ENCODE peak calls at places on chromosomes 4 and X, in four cellular contexts. One of them, this sample, is unnamed. For H3K9me3 and H3K9me1, the result is how much of the 10 kb centered on the place peaks cover.

GRCh38 chrX:21176927-21177571 is 197.2 kb upstream of the CNKSR2 start:
- DNase-seq in K562: no peak
- DNase-seq in IMR-90: no peak
- DNase-seq in endothelial cell of umbilical vein: no peak
- DNase-seq in this sample: no peak

GRCh38 chr4:2934077-2934812 is 29.0 kb downstream of the NOP14 start:
- DNase-seq in K562: peak
- DNase-seq in endothelial cell of umbilical vein: peak
- DNase-seq in IMR-90: peak
- DNase-seq in this sample: no peak

GRCh38 chr4:37675587-37676290 is 10.4 kb downstream of the RELL1 start:
- DNase-seq in endothelial cell of umbilical vein: no peak
- DNase-seq in K562: no peak
- DNase-seq in IMR-90: no peak
- DNase-seq in this sample: no peak

GRCh38 chr4:170230242-170230641 is 140.5 kb upstream of the AADAT start:
- DNase-seq in IMR-90: no peak
- DNase-seq in endothelial cell of umbilical vein: no peak
- DNase-seq in K562: no peak
- DNase-seq in this sample: no peak

GRCh38 chrX:42615161-42615563 is 162.8 kb downstream of the PPP1R2C start:
- DNase-seq in IMR-90: no peak
- DNase-seq in K562: no peak
- DNase-seq in endothelial cell of umbilical vein: no peak
- DNase-seq in this sample: peak

GRCh38 chr4:109559625-109559982 is 442 bp upstream of the MCUB start:
- DNase-seq in K562: peak
- DNase-seq in IMR-90: no peak
- DNase-seq in endothelial cell of umbilical vein: no peak
- DNase-seq in this sample: no peak

GRCh38 chr4:48518143-48518542 is 28.1 kb downstream of the ZAR1 start:
- DNase-seq in IMR-90: peak
- DNase-seq in endothelial cell of umbilical vein: no peak
- DNase-seq in K562: no peak
- DNase-seq in this sample: no peak

GRCh38 chr4:15240764-15241163 is 187.1 kb upstream of the C1QTNF7 start:
- DNase-seq in IMR-90: peak
- DNase-seq in K562: no peak
- DNase-seq in endothelial cell of umbilical vein: no peak
- DNase-seq in this sample: no peak

GRCh38 chrX:77398341-77398740 is 48.8 kb upstream of the FGF16 start:
- DNase-seq in K562: no peak
- DNase-seq in endothelial cell of umbilical vein: no peak
- DNase-seq in IMR-90: no peak
- DNase-seq in this sample: no peak

GRCh38 chr4:26877946-26878345 is 17.3 kb downstream of the STIM2 start:
- DNase-seq in endothelial cell of umbilical vein: no peak
- DNase-seq in K562: no peak
- DNase-seq in IMR-90: no peak
- DNase-seq in this sample: no peak

GRCh38 chr4:26879805-26880204 is 19.2 kb downstream of the STIM2 start:
- DNase-seq in IMR-90: no peak
- DNase-seq in K562: peak
- DNase-seq in endothelial cell of umbilical vein: no peak
- DNase-seq in this sample: no peak

GRCh38 chr4:26874110-26874509 is 13.5 kb downstream of the STIM2 start:
- DNase-seq in endothelial cell of umbilical vein: no peak
- DNase-seq in IMR-90: no peak
- DNase-seq in K562: no peak
- DNase-seq in this sample: no peak

GRCh38 chr4:26878729-26879415 is 18.2 kb downstream of the STIM2 start:
- DNase-seq in K562: no peak
- DNase-seq in endothelial cell of umbilical vein: no peak
- DNase-seq in IMR-90: peak
- DNase-seq in this sample: no peak

GRCh38 chr4:26877417-26877816 is 16.8 kb downstream of the STIM2 start:
- DNase-seq in endothelial cell of umbilical vein: no peak
- DNase-seq in K562: no peak
- DNase-seq in IMR-90: no peak
- DNase-seq in this sample: no peak
- H3K9me3 ChIP-seq in endothelial cell of umbilical vein: under half
- H3K9me3 ChIP-seq in K562: under half
- H3K9me3 ChIP-seq in IMR-90: under half
- H3K9me3 ChIP-seq in this sample: under half

DNA sequence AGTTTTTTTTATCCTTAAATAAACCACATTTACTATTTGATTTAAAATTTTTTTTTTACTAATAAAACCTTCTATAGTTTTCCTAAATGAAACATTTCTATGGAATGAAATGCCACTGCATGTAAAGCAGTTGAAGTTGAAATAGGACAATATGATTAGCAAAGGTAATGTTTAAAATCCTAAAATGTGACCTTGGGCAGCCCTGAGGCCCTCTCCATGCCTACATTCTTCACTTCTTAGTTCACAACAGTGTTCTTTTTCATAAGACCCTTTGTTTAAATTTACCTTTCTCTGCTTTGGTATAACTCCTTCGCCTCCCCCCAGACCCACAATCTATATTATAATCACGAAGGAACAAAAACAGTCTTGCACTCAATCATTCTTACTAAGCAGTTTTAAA is 124.4 kb upstream of the NAP1L5 start:
- DNase-seq in K562: no peak
- DNase-seq in IMR-90: no peak
- DNase-seq in endothelial cell of umbilical vein: no peak
- DNase-seq in this sample: no peak
- H3K27ac ChIP-seq in K562: peak
- H3K27ac ChIP-seq in IMR-90: peak
- H3K27ac ChIP-seq in endothelial cell of umbilical vein: no peak
- H3K27ac ChIP-seq in this sample: no peak

GRCh38 chr4:159534655-159535054 is 431.8 kb downstream of the RAPGEF2 start:
- DNase-seq in K562: no peak
- DNase-seq in endothelial cell of umbilical vein: no peak
- DNase-seq in IMR-90: no peak
- DNase-seq in this sample: no peak
- H3K9me1 ChIP-seq in K562: under half
- H3K9me1 ChIP-seq in endothelial cell of umbilical vein: under half
- H3K9me1 ChIP-seq in IMR-90: under half
- H3K9me1 ChIP-seq in this sample: under half

DNA sequence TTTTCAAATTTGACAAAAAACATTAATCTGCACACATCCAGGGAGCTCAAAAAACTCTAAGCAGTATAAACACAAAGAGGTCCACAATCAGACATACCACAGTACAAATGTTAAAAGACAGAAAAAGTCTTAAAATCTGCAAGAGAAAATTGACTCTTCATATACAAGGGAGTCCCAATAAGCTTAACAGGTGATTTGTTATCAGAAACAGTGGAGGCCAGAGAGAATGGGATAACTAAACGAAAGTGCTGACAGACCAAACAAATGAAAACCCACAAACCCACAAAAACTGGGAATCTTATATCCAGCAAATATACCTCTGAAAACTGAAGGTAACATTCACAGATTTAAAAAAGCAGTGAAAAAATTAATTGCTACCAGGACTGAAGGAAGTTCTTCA is 182.0 kb upstream of the PAQR3 start:
- DNase-seq in K562: no peak
- DNase-seq in endothelial cell of umbilical vein: no peak
- DNase-seq in IMR-90: no peak
- DNase-seq in this sample: no peak
- H3K9me3 ChIP-seq in K562: under half
- H3K9me3 ChIP-seq in endothelial cell of umbilical vein: under half
- H3K9me3 ChIP-seq in IMR-90: under half
- H3K9me3 ChIP-seq in this sample: under half

DNA sequence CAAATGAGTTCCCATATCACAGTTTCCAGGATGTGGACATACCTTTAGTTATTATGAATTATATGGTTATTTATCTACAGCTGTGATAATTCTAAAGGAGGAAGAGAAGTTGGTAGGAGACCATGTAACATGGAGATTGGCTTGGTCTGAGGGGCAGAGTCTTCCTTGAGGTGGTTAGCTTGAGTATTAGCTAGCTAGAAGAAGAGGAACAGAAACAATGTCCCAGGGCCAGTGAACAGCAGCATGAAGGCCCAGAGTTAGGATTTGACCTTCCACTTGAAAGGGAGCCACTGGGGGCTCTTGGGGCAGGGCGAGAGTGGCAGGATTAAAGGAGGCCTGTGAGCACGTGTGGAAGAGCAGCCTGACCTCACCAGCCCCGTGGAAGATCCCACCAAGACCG is 5.6 kb upstream of the JAKMIP1 start:
- DNase-seq in endothelial cell of umbilical vein: no peak
- DNase-seq in K562: no peak
- DNase-seq in IMR-90: no peak
- DNase-seq in this sample: no peak
- H3K27ac ChIP-seq in endothelial cell of umbilical vein: no peak
- H3K27ac ChIP-seq in K562: no peak
- H3K27ac ChIP-seq in IMR-90: no peak
- H3K27ac ChIP-seq in this sample: no peak

DNA sequence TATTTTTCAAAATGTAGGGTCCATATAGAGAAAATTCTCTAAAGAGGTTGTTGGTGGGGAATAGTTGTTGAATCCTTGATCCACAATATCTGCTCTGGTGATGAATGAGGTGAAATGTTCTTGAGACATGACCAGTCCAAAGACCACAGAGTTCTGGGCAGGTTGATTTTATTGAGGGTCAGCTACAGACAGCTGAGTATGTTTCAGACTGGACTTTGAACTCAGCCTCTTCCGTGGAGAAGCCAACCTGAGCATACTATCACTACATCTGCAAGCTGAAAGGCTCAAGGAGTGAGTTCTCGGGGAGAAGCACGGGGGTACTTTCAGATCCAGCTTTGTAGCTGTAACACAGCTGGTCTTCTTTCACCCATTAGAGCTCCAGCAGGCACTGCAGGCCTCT is 168.4 kb upstream of the NPY2R start:
- DNase-seq in IMR-90: no peak
- DNase-seq in endothelial cell of umbilical vein: no peak
- DNase-seq in K562: no peak
- DNase-seq in this sample: no peak
- H3K9me1 ChIP-seq in IMR-90: under half
- H3K9me1 ChIP-seq in endothelial cell of umbilical vein: under half
- H3K9me1 ChIP-seq in K562: under half
- H3K9me1 ChIP-seq in this sample: under half

GRCh38 chr4:133151681-133152329 is 2.7 kb downstream of the PCDH10 start:
- DNase-seq in K562: no peak
- DNase-seq in IMR-90: no peak
- DNase-seq in endothelial cell of umbilical vein: peak
- DNase-seq in this sample: no peak

GRCh38 chr4:133149932-133150642 is 993 bp downstream of the PCDH10 start:
- DNase-seq in K562: no peak
- DNase-seq in endothelial cell of umbilical vein: peak
- DNase-seq in IMR-90: no peak
- DNase-seq in this sample: no peak

GRCh38 chr4:133151301-133151680 is 2.2 kb downstream of the PCDH10 start:
- DNase-seq in IMR-90: no peak
- DNase-seq in K562: no peak
- DNase-seq in endothelial cell of umbilical vein: peak
- DNase-seq in this sample: no peak

GRCh38 chr4:133149364-133149695 is 236 bp downstream of the PCDH10 start:
- DNase-seq in K562: no peak
- DNase-seq in IMR-90: no peak
- DNase-seq in endothelial cell of umbilical vein: no peak
- DNase-seq in this sample: no peak

GRCh38 chr4:133150643-133151300 is 1.7 kb downstream of the PCDH10 start:
- DNase-seq in K562: no peak
- DNase-seq in IMR-90: no peak
- DNase-seq in endothelial cell of umbilical vein: peak
- DNase-seq in this sample: no peak
- H3K9me3 ChIP-seq in K562: under half
- H3K9me3 ChIP-seq in IMR-90: under half
- H3K9me3 ChIP-seq in endothelial cell of umbilical vein: under half
- H3K9me3 ChIP-seq in this sample: under half

This sample was measured in keratinocyte.